ENCODE peak calls at places on chromosomes 7 and 10, in five cellular contexts. S is stimulated activated CD8-positive, alpha-beta memory T cell treated with anti-CD3 and anti-CD28 coated beads, Interleukin-2, amount 100 ng/mL, for 1 hour; G is NCI-H82; Z is Daoy; Y is colonic mucosa. D is an unnamed sample.

GRCh38 chr10:103936022-103936421 is 18.0 kb upstream of the STN1 start:
- DNase-seq in S (no peak), G (no peak), Z (no peak), Y (no peak), D (no peak)

GRCh38 chr7:116630932-116631449 is 41.0 kb upstream of the MET start:
- DNase-seq in S (no peak), G (peak; percentile 15), Z (peak; percentile 98), Y (peak; percentile 88), D (peak; percentile 12)

GRCh38 chr10:74634995-74635536 is 191.3 kb upstream of the KAT6B start:
- DNase-seq in S (no peak), G (no peak), Z (no peak), Y (no peak), D (no peak)

GRCh38 chr7:137990251-137990901 is 11.5 kb downstream of the CREB3L2 start:
- DNase-seq in S (no peak), G (no peak), Z (peak; percentile 81), Y (no peak), D (no peak)

GRCh38 chr7:90596745-90597526 is 815 bp downstream of the CDK14 start:
- DNase-seq in S (no peak), G (peak; percentile 43), Z (peak; percentile 46), Y (no peak), D (peak; percentile 45)

GRCh38 chr7:66758964-66759628 is 18.6 kb downstream of the RABGEF1 start:
- DNase-seq in S (no peak), G (no peak), Z (no peak), Y (no peak), D (no peak)

GRCh38 chr10:2938869-2939268 is 128.5 kb upstream of the PFKP start:
- DNase-seq in S (no peak), G (no peak), Z (no peak), Y (no peak), D (no peak)

GRCh38 chr7:46871516-46871915 is 710.4 kb downstream of the TNS3 start:
- DNase-seq in S (no peak), G (no peak), Z (no peak), Y (no peak), D (no peak)

GRCh38 chr7:103637080-103637479 is 191.1 kb upstream of the SLC26A5 start:
- DNase-seq in S (no peak), G (no peak), Z (peak; percentile 59), Y (no peak), D (no peak)

GRCh38 chr10:22489467-22489866 is 144.2 kb downstream of the SPAG6 start:
- DNase-seq in S (no peak), G (no peak), Z (no peak), Y (no peak), D (no peak)

GRCh38 chr7:140719711-140720110 is 23.2 kb downstream of the NDUFB2 start:
- DNase-seq in S (no peak), G (no peak), Z (no peak), Y (no peak), D (no peak)

GRCh38 chr7:55397617-55398016 is 32.5 kb downstream of the LANCL2 start:
- DNase-seq in S (no peak), G (no peak), Z (no peak), Y (no peak), D (no peak)

GRCh38 chr10:104333728-104334373 is 4.4 kb downstream of the ITPRIP start:
- DNase-seq in S (no peak), G (no peak), Z (no peak), Y (peak; percentile 16), D (no peak)

GRCh38 chr7:102047167-102047566 is 229.7 kb downstream of the CUX1 start:
- DNase-seq in S (no peak), G (no peak), Z (no peak), Y (no peak), D (no peak)

GRCh38 chr7:150959739-150960734 is 18.1 kb downstream of the KCNH2 start:
- DNase-seq in S (no peak), G (no peak), Z (no peak), Y (no peak), D (no peak)

GRCh38 chr10:14450041-14450491 is 119.3 kb upstream of the FRMD4A start:
- DNase-seq in S (no peak), G (no peak), Z (peak; percentile 19), Y (no peak), D (no peak)

GRCh38 chr7:18508441-18509427 is 13.2 kb downstream of the HDAC9 start:
- DNase-seq in S (no peak), G (no peak), Z (peak; percentile 97), Y (no peak), D (no peak)

GRCh38 chr7:26860361-26860760 is 4.0 kb downstream of the SKAP2 start:
- DNase-seq in S (no peak), G (peak; percentile 63), Z (peak; percentile 53), Y (peak; percentile 47), D (no peak)

GRCh38 chr10:89946106-89946505 is 244.7 kb downstream of the KIF20B start:
- DNase-seq in S (no peak), G (no peak), Z (peak; percentile 4), Y (no peak), D (no peak)

GRCh38 chr7:151592868-151593486 is 73.3 kb upstream of the RHEB start:
- DNase-seq in S (no peak), G (no peak), Z (peak; percentile 88), Y (no peak), D (no peak)

GRCh38 chr10:61283066-61283465 is 170.1 kb downstream of the TMEM26 start:
- DNase-seq in S (no peak), G (no peak), Z (peak; percentile 2), Y (no peak), D (no peak)

GRCh38 chr10:96719850-96720421 is 378 bp downstream of the PIK3AP1 start:
- DNase-seq in S (peak; percentile 40), G (peak; percentile 71), Z (peak; percentile 57), Y (peak; percentile 83), D (no peak)

GRCh38 chr10:44963772-44964633 is 4.4 kb downstream of the RASSF4 start:
- DNase-seq in S (no peak), G (peak; percentile 40), Z (no peak), Y (peak; percentile 59), D (peak; percentile 54)

GRCh38 chr7:26486153-26486552 is 194.5 kb downstream of the SNX10 start:
- DNase-seq in S (no peak), G (no peak), Z (no peak), Y (no peak), D (no peak)

GRCh38 chr7:30066697-30067096 is 38.5 kb downstream of the PLEKHA8 start:
- DNase-seq in S (no peak), G (no peak), Z (no peak), Y (no peak), D (no peak)

GRCh38 chr10:131087464-131088215 is 223.9 kb downstream of the TCERG1L start:
- DNase-seq in S (no peak), G (no peak), Z (no peak), Y (no peak), D (no peak)

GRCh38 chr7:231030-231857 is 38.9 kb downstream of the FAM20C start:
- DNase-seq in S (no peak), G (no peak), Z (no peak), Y (no peak), D (no peak)

GRCh38 chr10:95214793-95215192 is 20.8 kb downstream of the ACSM6 start:
- DNase-seq in S (no peak), G (no peak), Z (peak; percentile 68), Y (no peak), D (no peak)

GRCh38 chr10:51244739-51245138 is 170.5 kb downstream of the PRKG1 start:
- DNase-seq in S (no peak), G (no peak), Z (peak; percentile 74), Y (no peak), D (no peak)

GRCh38 chr10:95406651-95407280 is 116.0 kb upstream of the PDLIM1 start:
- DNase-seq in S (no peak), G (no peak), Z (peak; percentile 55), Y (peak; percentile 74), D (no peak)

GRCh38 chr10:68251146-68251545 is 19.2 kb upstream of the ATOH7 start:
- DNase-seq in S (no peak), G (peak; percentile 99), Z (no peak), Y (no peak), D (peak; percentile 47)

GRCh38 chr7:91940572-91941341 is at the start of gene AKAP9:
- DNase-seq in S (peak; percentile 77), G (peak; percentile 93), Z (peak; percentile 90), Y (peak; percentile 93), D (peak; percentile 89)

GRCh38 chr10:110446954-110447608 is 50.6 kb upstream of the DUSP5 start:
- DNase-seq in S (no peak), G (no peak), Z (peak; percentile 87), Y (no peak), D (no peak)

GRCh38 chr10:112585052-112585451 is 138.0 kb downstream of the VTI1A start:
- DNase-seq in S (no peak), G (no peak), Z (peak; percentile 50), Y (no peak), D (no peak)

GRCh38 chr10:87705339-87705738 is 45.7 kb downstream of the PAPSS2 start:
- DNase-seq in S (no peak), G (no peak), Z (no peak), Y (no peak), D (no peak)

GRCh38 chr7:104956753-104957450 is 57.1 kb upstream of the KMT2E start:
- DNase-seq in S (no peak), G (no peak), Z (peak; percentile 88), Y (no peak), D (no peak)

GRCh38 chr7:41979834-41980307 is 257.1 kb downstream of the GLI3 start:
- DNase-seq in S (no peak), G (peak; percentile 24), Z (peak; percentile 74), Y (no peak), D (peak; percentile 22)

GRCh38 chr7:23055582-23056178 is 41.8 kb upstream of the HYCC1 start:
- DNase-seq in S (peak; percentile 9), G (peak; percentile 77), Z (peak; percentile 76), Y (peak; percentile 55), D (peak; percentile 62)

GRCh38 chr7:138237995-138238394 is 161.7 kb downstream of the AKR1D1 start:
- DNase-seq in S (no peak), G (no peak), Z (no peak), Y (no peak), D (no peak)

D was measured in SK-N-DZ.